ENCODE peak calls at places on chromosomes 2 and 18, in six cellular contexts. X, H, M, Q, A and Y are unnamed samples.

GRCh38 chr2:78644849-78645248 is 380.7 kb upstream of the REG3G start:
- DNase-seq in A (no peak), H (no peak), X (no peak), M (no peak), Q (no peak), Y (no peak)

GRCh38 chr18:49247786-49248185 is 212.7 kb downstream of the DYM start:
- DNase-seq in A (no peak), H (no peak), Q (no peak), X (no peak), M (no peak), Y (no peak)

GRCh38 chr18:51044928-51045587 is 15.0 kb downstream of the SMAD4 start:
- DNase-seq in M (no peak), X (no peak), A (no peak), H (no peak), Q (no peak), Y (peak)

GRCh38 chr2:186422226-186422625 is 63.8 kb upstream of the ZC3H15 start:
- DNase-seq in H (no peak), Q (no peak), A (no peak), X (no peak), M (no peak), Y (no peak)

GRCh38 chr2:234027646-234028045 is 22.9 kb upstream of the SPP2 start:
- DNase-seq in A (no peak), M (no peak), X (no peak), Q (no peak), H (no peak), Y (no peak)

GRCh38 chr2:16031848-16032159 is 91.5 kb downstream of the MYCN start:
- DNase-seq in M (no peak), Q (no peak), X (no peak), H (no peak), A (no peak), Y (no peak)

GRCh38 chr2:212770240-212770639 is 231.6 kb upstream of the ERBB4 start:
- DNase-seq in X (no peak), H (no peak), Q (no peak), A (no peak), M (no peak), Y (no peak)

GRCh38 chr2:181900007-181900651 is 8.6 kb downstream of the ITPRID2 start:
- DNase-seq in M (peak), X (no peak), H (no peak), A (no peak), Q (no peak), Y (no peak)

GRCh38 chr2:9768388-9768787 is 74.9 kb upstream of the TAF1B start:
- DNase-seq in X (peak), Q (no peak), A (no peak), M (peak), H (peak), Y (peak)

GRCh38 chr2:54579682-54580349 is 123.7 kb downstream of the SPTBN1 start:
- DNase-seq in A (no peak), X (no peak), M (peak), H (no peak), Q (peak), Y (no peak)

GRCh38 chr18:67425724-67426123 is 90.8 kb downstream of the DSEL start:
- DNase-seq in Q (no peak), M (no peak), A (no peak), X (no peak), H (no peak), Y (no peak)

GRCh38 chr18:73614812-73615211 is 532.8 kb downstream of the FBXO15 start:
- DNase-seq in X (no peak), H (no peak), A (no peak), M (no peak), Q (no peak), Y (no peak)

GRCh38 chr18:45951021-45951714 is 16.0 kb downstream of the EPG5 start:
- DNase-seq in X (no peak), A (peak), H (no peak), Q (no peak), M (no peak), Y (no peak)

GRCh38 chr2:52852006-52852405 is 915.6 kb upstream of the CHAC2 start:
- DNase-seq in Q (no peak), M (no peak), H (no peak), X (no peak), A (no peak), Y (no peak)

GRCh38 chr18:59005266-59005665 is 134.4 kb upstream of the SEC11C start:
- DNase-seq in A (no peak), Q (no peak), X (peak), H (peak), M (no peak), Y (no peak)

GRCh38 chr2:127014630-127015029 is 92.3 kb downstream of the BIN1 start:
- DNase-seq in H (no peak), A (no peak), M (no peak), Q (no peak), X (no peak), Y (no peak)

GRCh38 chr2:127107622-127107999 is 657 bp upstream of the BIN1 start:
- DNase-seq in Q (no peak), A (peak), H (no peak), X (no peak), M (no peak), Y (no peak)

GRCh38 chr2:119338826-119339561 is 27.6 kb downstream of the C2orf76 start:
- DNase-seq in X (no peak), A (no peak), Q (peak), H (no peak), M (no peak), Y (peak)

GRCh38 chr2:239765076-239765845 is 259.9 kb downstream of the NDUFA10 start:
- DNase-seq in A (no peak), X (no peak), M (no peak), Q (no peak), H (no peak), Y (no peak)

GRCh38 chr2:239767016-239767905 is 257.9 kb downstream of the NDUFA10 start:
- DNase-seq in A (no peak), M (no peak), X (no peak), H (no peak), Q (no peak), Y (no peak)

GRCh38 chr2:239768031-239768800 is 256.9 kb downstream of the NDUFA10 start:
- DNase-seq in H (no peak), Q (no peak), A (no peak), X (no peak), M (no peak), Y (no peak)

GRCh38 chr2:239763433-239764097 is 261.6 kb downstream of the NDUFA10 start:
- DNase-seq in A (no peak), Q (no peak), X (no peak), H (no peak), M (no peak), Y (no peak)

GRCh38 chr2:239765911-239766310 is 259.2 kb downstream of the NDUFA10 start:
- DNase-seq in A (no peak), H (no peak), M (no peak), X (no peak), Q (no peak), Y (no peak)
- TF ChIP-seq ZNF274 in A (no peak), H (no peak), M (no peak), X (no peak), Q (no peak), Y (no peak)

DNA sequence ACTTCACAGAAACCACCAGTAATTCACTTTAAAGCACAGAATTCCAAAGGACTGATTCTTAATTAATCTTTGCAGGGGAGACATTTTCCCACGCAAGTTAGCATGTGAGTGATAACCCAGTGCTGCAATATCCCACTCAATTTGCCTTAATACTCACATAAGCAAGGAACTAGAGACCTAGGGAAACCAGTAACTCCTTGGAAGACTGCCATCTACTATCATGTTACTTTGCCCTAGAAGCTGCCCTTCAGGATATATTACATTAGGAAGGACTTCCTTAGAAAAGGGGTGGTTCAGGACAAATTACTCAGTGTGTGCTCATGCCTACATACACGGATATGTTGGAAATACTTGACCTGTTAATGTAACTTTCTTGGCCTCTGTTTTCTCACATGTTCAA is 102.2 kb downstream of the OSR1 start:
- DNase-seq in Q (no peak), A (peak), H (no peak), M (no peak), X (no peak), Y (no peak)
- TF ChIP-seq ZNF274 in Q (no peak), A (no peak), H (no peak), M (no peak), X (no peak), Y (no peak)

GRCh38 chr2:43222472-43223146 is 3.8 kb downstream of the ZFP36L2 start:
- DNase-seq in X (no peak), M (no peak), A (no peak), Q (no peak), H (no peak), Y (no peak)
- TF ChIP-seq ZNF274 in X (no peak), M (no peak), A (no peak), Q (no peak), H (no peak), Y (no peak)

GRCh38 chr2:106961328-106961727 is 75.4 kb upstream of the ST6GAL2 start:
- DNase-seq in A (no peak), H (no peak), Q (no peak), M (no peak), X (no peak), Y (no peak)
- TF ChIP-seq ZNF274 in A (no peak), H (no peak), Q (no peak), M (no peak), X (no peak), Y (no peak)

GRCh38 chr2:191166756-191167445 is 16.1 kb upstream of the STAT4 start:
- DNase-seq in A (no peak), H (no peak), M (no peak), Q (no peak), X (no peak), Y (no peak)

GRCh38 chr2:191169456-191170300 is 18.9 kb upstream of the STAT4 start:
- DNase-seq in Q (no peak), X (no peak), H (no peak), M (no peak), A (no peak), Y (no peak)

GRCh38 chr2:191167766-191168165 is 17.0 kb upstream of the STAT4 start:
- DNase-seq in H (no peak), Q (no peak), A (no peak), M (no peak), X (no peak), Y (no peak)

GRCh38 chr2:191165190-191165643 is 14.4 kb upstream of the STAT4 start:
- DNase-seq in H (no peak), A (peak), X (no peak), Q (no peak), M (peak), Y (peak)

DNA sequence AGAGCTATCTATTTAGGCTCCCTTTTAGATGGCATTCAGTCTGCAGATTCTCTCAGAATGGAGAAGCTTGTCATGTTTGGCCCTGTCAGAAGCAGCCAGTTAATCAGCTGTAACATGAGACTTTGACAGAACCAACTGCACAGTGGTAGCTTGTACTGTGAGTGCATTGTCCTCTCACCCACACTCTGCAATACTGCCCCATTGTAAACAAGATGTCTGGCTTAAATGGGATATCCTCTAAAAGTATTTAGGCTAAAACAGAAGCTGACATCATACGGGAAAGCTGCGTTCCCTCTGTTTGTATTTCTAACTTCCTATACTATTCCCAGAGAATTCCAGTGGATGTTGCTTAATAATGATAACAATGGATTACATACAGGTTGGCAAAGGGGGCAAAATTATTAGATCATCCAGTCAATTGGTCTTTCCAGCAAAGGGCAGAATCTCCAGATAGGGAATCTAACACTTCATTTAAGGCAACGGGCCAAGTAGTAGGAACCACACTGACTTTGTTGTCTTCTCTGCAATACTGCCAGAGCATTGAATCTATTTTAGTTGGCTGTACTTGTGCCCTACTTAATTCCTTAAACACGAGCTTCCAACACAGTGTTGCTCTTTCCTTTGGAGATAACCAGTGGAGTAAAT is 15.4 kb upstream of the STAT4 start:
- DNase-seq in H (no peak), A (no peak), Q (no peak), X (no peak), M (peak), Y (no peak)
- TF ChIP-seq ZNF274 in H (no peak), A (no peak), Q (no peak), X (no peak), M (no peak), Y (no peak)

GRCh38 chr18:52341617-52342381 is 1.8 kb downstream of the DCC start:
- DNase-seq in X (no peak), Q (no peak), M (no peak), A (no peak), H (no peak), Y (no peak)

GRCh38 chr18:52337286-52337685 is 2.7 kb upstream of the DCC start:
- DNase-seq in Q (no peak), H (no peak), A (no peak), M (no peak), X (no peak), Y (no peak)

GRCh38 chr18:52340466-52341378 is 725 bp downstream of the DCC start:
- DNase-seq in A (no peak), M (no peak), X (no peak), Q (no peak), H (no peak), Y (no peak)

GRCh38 chr18:52343138-52343537 is 3.1 kb downstream of the DCC start:
- DNase-seq in X (no peak), H (no peak), Q (no peak), M (no peak), A (no peak), Y (no peak)

GRCh38 chr18:52339891-52340371 is at the start of gene DCC:
- DNase-seq in H (no peak), Q (no peak), A (no peak), M (peak), X (peak), Y (no peak)
- TF ChIP-seq ZNF274 in H (no peak), Q (no peak), A (no peak), M (no peak), X (no peak), Y (no peak)

GRCh38 chr2:97988722-97989121 is 7.0 kb downstream of the TMEM131 start:
- DNase-seq in M (no peak), A (no peak), X (no peak), Q (no peak), H (no peak), Y (no peak)
- TF ChIP-seq ZNF274 in M (no peak), A (no peak), X (no peak), Q (no peak), H (no peak), Y (no peak)

GRCh38 chr2:27833931-27834330 is 56.3 kb downstream of the RBKS start:
- DNase-seq in Q (no peak), A (no peak), X (peak), H (no peak), M (no peak), Y (no peak)
- TF ChIP-seq ZNF274 in Q (no peak), A (no peak), X (no peak), H (no peak), M (no peak), Y (no peak)

DNA sequence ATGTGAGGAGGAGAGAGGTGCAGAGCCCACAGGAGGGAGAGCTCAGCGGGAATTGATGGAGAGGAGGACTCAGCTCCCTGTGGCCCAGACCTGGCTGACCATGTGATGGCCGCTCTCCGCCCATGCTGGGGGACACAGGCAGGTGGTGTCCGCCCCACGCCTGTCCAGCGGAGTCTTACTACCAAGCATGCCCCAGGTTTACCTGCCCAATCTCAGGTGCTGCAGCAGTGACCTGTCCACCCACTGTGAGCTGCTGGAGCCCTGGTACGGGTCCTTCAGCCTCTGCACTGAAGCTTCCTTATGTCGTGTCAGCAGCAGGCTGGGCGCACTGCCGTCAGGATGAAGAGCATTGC is 170.8 kb downstream of the RTP5 start:
- DNase-seq in H (no peak), X (no peak), M (no peak), A (no peak), Q (no peak), Y (no peak)
- TF ChIP-seq ZNF274 in H (no peak), X (no peak), M (no peak), A (no peak), Q (no peak), Y (no peak)